ENCODE peak calls at places on chromosomes 1 and 21, in four cellular contexts. P is bronchial epithelial cell, M is cardiac muscle cell, T is BJ. E is an unnamed sample.

GRCh38 chr1:150765229-150765976 is at the start of gene CTSS:
- DNase-seq in M (no peak), P (peak), T (peak), E (no peak)

GRCh38 chr1:192709544-192709943 is 73.6 kb downstream of the RGS13 start:
- DNase-seq in T (no peak), M (no peak), P (no peak), E (no peak)

GRCh38 chr1:6634278-6635052 is 9.8 kb downstream of the THAP3 start:
- DNase-seq in P (peak), T (no peak), M (peak), E (no peak)

GRCh38 chr1:76142771-76143540 is 68.4 kb downstream of the ST6GALNAC3 start:
- DNase-seq in P (no peak), M (peak), T (no peak), E (no peak)

GRCh38 chr1:81128079-81128478 is 672.7 kb upstream of the ADGRL2 start:
- DNase-seq in M (no peak), T (no peak), P (no peak), E (no peak)

GRCh38 chr21:32048353-32048752 is 175.5 kb downstream of the HUNK start:
- DNase-seq in T (no peak), M (no peak), P (no peak), E (no peak)

GRCh38 chr1:3907031-3907534 is 7.0 kb upstream of the C1orf174 start:
- DNase-seq in M (no peak), P (no peak), T (no peak), E (no peak)

GRCh38 chr1:57447551-57447950 is 23.7 kb upstream of the DAB1 start:
- DNase-seq in P (no peak), M (no peak), T (no peak), E (no peak)

GRCh38 chr1:226938903-226939438 is 1.1 kb upstream of the COQ8A start:
- DNase-seq in T (peak), M (peak), P (peak), E (no peak)

GRCh38 chr21:42218836-42219605 is at the start of gene ABCG1:
- DNase-seq in M (peak), T (no peak), P (no peak), E (no peak)

GRCh38 chr1:170664828-170665617 is 1.1 kb downstream of the PRRX1 start:
- DNase-seq in P (no peak), T (no peak), M (peak), E (no peak)

GRCh38 chr1:198297281-198297680 is 140.5 kb downstream of the NEK7 start:
- DNase-seq in M (no peak), P (no peak), T (no peak), E (no peak)

GRCh38 chr1:169604781-169605560 is 18.7 kb upstream of the F5 start:
- DNase-seq in T (no peak), P (no peak), M (no peak), E (no peak)

GRCh38 chr1:187157115-187157514 is 328.4 kb downstream of the PLA2G4A start:
- DNase-seq in P (no peak), T (no peak), M (no peak), E (no peak)

GRCh38 chr1:165376041-165376810 is 19.7 kb upstream of the LMX1A start:
- DNase-seq in P (peak), M (peak), T (peak), E (no peak)

GRCh38 chr1:219058891-219059820 is 114.5 kb upstream of the LYPLAL1 start:
- DNase-seq in P (no peak), T (no peak), M (no peak), E (no peak)

GRCh38 chr1:191869790-191870312 is 288.4 kb upstream of the RGS18 start:
- DNase-seq in T (no peak), P (no peak), M (no peak), E (no peak)

GRCh38 chr1:24022611-24023359 is 42.7 kb upstream of the SRSF10 start:
- DNase-seq in M (peak), P (peak), T (peak), E (peak)

GRCh38 chr1:147815503-147815902 is 55.1 kb upstream of the GJA5 start:
- DNase-seq in P (no peak), M (no peak), T (no peak), E (no peak)

GRCh38 chr1:245609354-245609753 is 454.6 kb downstream of the KIF26B start:
- DNase-seq in P (no peak), M (no peak), T (no peak), E (no peak)

GRCh38 chr1:182301467-182302198 is 90.0 kb downstream of the GLUL start:
- DNase-seq in P (peak), T (no peak), M (peak), E (no peak)

GRCh38 chr1:88062650-88063153 is 621.4 kb upstream of the PKN2 start:
- DNase-seq in T (no peak), M (no peak), P (no peak), E (no peak)

GRCh38 chr1:145871994-145872411 is 13.1 kb upstream of the PIAS3 start:
- DNase-seq in P (no peak), M (peak), T (no peak), E (no peak)

GRCh38 chr1:228085287-228085926 is 2.9 kb downstream of the ARF1 start:
- DNase-seq in T (peak), M (peak), P (peak), E (peak)

GRCh38 chr1:87612966-87613365 is 284.3 kb downstream of the LMO4 start:
- DNase-seq in P (no peak), T (no peak), M (no peak), E (no peak)

GRCh38 chr1:241696172-241696814 is 44.2 kb downstream of the WDR64 start:
- DNase-seq in M (no peak), P (no peak), T (no peak), E (no peak)

GRCh38 chr1:57218487-57219079 is 205.3 kb downstream of the DAB1 start:
- DNase-seq in M (peak), P (no peak), T (no peak), E (no peak)

GRCh38 chr1:83742446-83742845 is 256.5 kb downstream of the TTLL7 start:
- DNase-seq in T (peak), P (no peak), M (no peak), E (no peak)

GRCh38 chr1:6415979-6416656 is 3.6 kb downstream of the HES2 start:
- DNase-seq in M (no peak), T (no peak), P (no peak), E (no peak)

GRCh38 chr1:59678809-59679228 is 135.9 kb upstream of the HOOK1 start:
- DNase-seq in T (peak), P (peak), M (peak), E (peak)

GRCh38 chr1:211135342-211135950 is 1.5 kb upstream of the KCNH1 start:
- DNase-seq in T (peak), M (peak), P (peak), E (no peak)
- TF ChIP-seq CTCF in T (peak), M (peak), P (peak), E (peak)

GRCh38 chr1:15621975-15622374 is 4.7 kb downstream of the DDI2 start:
- DNase-seq in M (peak), P (no peak), T (no peak), E (no peak)
- H3K4me3 ChIP-seq in M (no peak), P (no peak), T (no peak), E (no peak)

GRCh38 chr1:223245983-223246382 is 102.9 kb upstream of the TLR5 start:
- DNase-seq in T (no peak), P (no peak), M (no peak), E (no peak)

GRCh38 chr1:223242971-223243370 is 99.9 kb upstream of the TLR5 start:
- DNase-seq in T (no peak), M (no peak), P (no peak), E (no peak)

GRCh38 chr1:223245411-223245810 is 102.4 kb upstream of the TLR5 start:
- DNase-seq in M (no peak), P (no peak), T (no peak), E (no peak)

GRCh38 chr1:223243441-223244050 is 100.5 kb upstream of the TLR5 start:
- DNase-seq in T (no peak), M (no peak), P (no peak), E (no peak)

DNA sequence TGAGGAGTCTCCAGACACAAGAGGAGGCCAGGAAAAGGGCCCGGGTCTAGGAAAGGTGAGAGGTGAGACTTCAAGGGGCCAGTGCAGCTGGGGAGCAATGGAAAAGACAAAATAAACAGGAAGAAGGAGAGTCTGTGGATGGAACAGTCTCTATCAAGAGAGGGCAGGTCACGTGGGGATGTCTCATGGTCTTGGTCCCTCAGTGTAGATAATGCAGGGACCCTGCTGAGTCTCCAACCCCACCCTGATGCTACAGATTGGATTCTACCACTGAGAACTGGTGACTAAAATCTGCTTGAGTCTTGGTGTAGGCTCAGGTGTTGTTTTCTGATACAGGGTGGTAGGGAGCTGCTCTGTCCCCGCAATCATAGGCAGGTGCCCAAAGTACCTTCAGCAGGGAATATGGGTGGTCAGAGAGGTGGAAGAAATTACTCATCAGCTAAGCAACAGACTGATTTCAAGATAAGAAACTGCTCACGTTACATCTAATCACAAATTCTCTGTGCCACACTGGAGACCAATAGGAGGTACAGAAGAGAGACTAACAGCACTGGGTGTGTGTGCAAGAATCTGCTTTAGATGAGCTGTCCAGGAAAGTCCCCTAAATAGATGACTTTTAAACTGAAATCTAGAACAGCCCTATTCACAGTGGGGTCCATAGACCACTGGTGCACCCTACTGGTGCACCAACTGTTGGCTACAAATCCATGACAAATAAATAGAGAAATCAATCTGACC is 101.5 kb upstream of the TLR5 start:
- DNase-seq in T (no peak), M (no peak), P (no peak), E (no peak)
- TF ChIP-seq CTCF in T (peak), M (peak), P (no peak), E (peak)

GRCh38 chr1:2379733-2380404 is 11.5 kb downstream of the MORN1 start:
- DNase-seq in T (no peak), P (no peak), M (no peak), E (no peak)

GRCh38 chr1:2378956-2379732 is 12.2 kb downstream of the MORN1 start:
- DNase-seq in M (no peak), T (no peak), P (no peak), E (no peak)

GRCh38 chr1:2377751-2378440 is 13.5 kb downstream of the MORN1 start:
- DNase-seq in T (no peak), P (no peak), M (no peak), E (no peak)

GRCh38 chr1:2376931-2377672 is 14.3 kb downstream of the MORN1 start:
- DNase-seq in M (no peak), P (no peak), T (no peak), E (no peak)

GRCh38 chr1:2378441-2378851 is 12.9 kb downstream of the MORN1 start:
- DNase-seq in T (no peak), M (no peak), P (no peak), E (no peak)
- H3K4me3 ChIP-seq in T (no peak), M (no peak), P (no peak), E (no peak)

GRCh38 chr1:53992085-53992874 is 25.7 kb downstream of the LDLRAD1 start:
- DNase-seq in P (no peak), M (no peak), T (no peak), E (no peak)
- TF ChIP-seq CTCF in P (peak), M (peak), T (peak), E (peak)